ENCODE peak calls at places on chromosome 12, in ten cellular contexts. J is HT-29, B is natural killer cell, Z is cardiac fibroblast, I is NCI-H510A treated with DMSO at 0.1 percent for 48 hours, N is NCI-H1092, Q is NCI-H1436, O is left cardiac atrium, P is ovary, E is right cardiac atrium. Y is an unnamed sample.

GRCh38 chr12:31922341-31923062 is 36.7 kb upstream of the RESF1 start:
- DNase-seq in N (no peak), I (no peak), Z (peak), Q (no peak), O (no peak), J (no peak), E (no peak), P (no peak), B (no peak), Y (peak)

GRCh38 chr12:68538722-68539614 is 71.7 kb upstream of the RAP1B start:
- DNase-seq in Q (peak), Z (peak), B (peak), I (peak), P (peak), E (peak), J (no peak), O (peak), N (no peak), Y (peak)

GRCh38 chr12:111169032-111169431 is 199.9 kb downstream of the PHETA1 start:
- DNase-seq in Z (no peak), O (no peak), E (no peak), I (no peak), B (no peak), P (no peak), Q (no peak), J (no peak), N (no peak), Y (no peak)

GRCh38 chr12:52120951-52121847 is 41.7 kb downstream of the SMIM41 start:
- DNase-seq in O (no peak), P (no peak), Z (no peak), B (no peak), E (no peak), N (no peak), Q (no peak), I (no peak), J (no peak), Y (no peak)

GRCh38 chr12:90514325-90514724 is 440.7 kb downstream of the CCER1 start:
- DNase-seq in B (no peak), N (no peak), I (no peak), E (no peak), Z (peak), Q (no peak), J (no peak), P (no peak), O (no peak), Y (no peak)

GRCh38 chr12:94616217-94616729 is 34.1 kb downstream of the TMCC3 start:
- DNase-seq in J (peak), Z (peak), B (no peak), O (peak), N (no peak), E (peak), I (no peak), Q (no peak), P (no peak), Y (no peak)

GRCh38 chr12:100752841-100753240 is 41.7 kb upstream of the ANO4 start:
- DNase-seq in N (no peak), Q (no peak), Z (no peak), P (no peak), O (no peak), I (no peak), J (no peak), E (no peak), B (no peak), Y (no peak)

GRCh38 chr12:65522956-65523857 is 244.7 kb downstream of the MSRB3 start:
- DNase-seq in I (no peak), J (no peak), B (no peak), N (no peak), O (no peak), E (no peak), Q (no peak), Z (peak), P (no peak), Y (no peak)

GRCh38 chr12:116382456-116382902 is 105.0 kb upstream of the MED13L start:
- DNase-seq in E (no peak), I (no peak), J (no peak), P (no peak), B (no peak), N (no peak), O (no peak), Z (no peak), Q (no peak), Y (no peak)

GRCh38 chr12:103422328-103422727 is 73.4 kb downstream of the C12orf42 start:
- DNase-seq in O (no peak), Q (no peak), B (no peak), P (no peak), Z (no peak), E (no peak), J (no peak), I (no peak), N (no peak), Y (no peak)

GRCh38 chr12:91529829-91530228 is 347.2 kb upstream of the DCN start:
- DNase-seq in J (peak), Z (peak), E (no peak), B (no peak), P (no peak), I (no peak), O (no peak), Q (no peak), N (no peak), Y (no peak)

GRCh38 chr12:2963154-2963759 is 4.1 kb downstream of the TEAD4 start:
- DNase-seq in E (no peak), O (peak), Q (no peak), Z (no peak), I (no peak), B (no peak), J (no peak), P (no peak), N (no peak), Y (no peak)

GRCh38 chr12:58034311-58034710 is 92.9 kb downstream of the ATP23 start:
- DNase-seq in Z (peak), Q (no peak), I (no peak), N (no peak), J (no peak), E (no peak), B (no peak), P (no peak), O (no peak), Y (no peak)

GRCh38 chr12:12839886-12840285 is 26.7 kb downstream of the DDX47 start:
- DNase-seq in Z (peak), I (no peak), B (no peak), E (peak), N (no peak), P (no peak), Q (no peak), J (peak), O (peak), Y (no peak)

GRCh38 chr12:666766-667308 is 3.6 kb upstream of the NINJ2 start:
- DNase-seq in B (no peak), O (no peak), E (no peak), J (no peak), N (no peak), P (no peak), Q (no peak), I (no peak), Z (peak), Y (no peak)

GRCh38 chr12:644818-645552 is 18.3 kb downstream of the NINJ2 start:
- DNase-seq in J (no peak), P (no peak), Q (no peak), E (peak), Z (peak), N (no peak), B (no peak), I (no peak), O (peak), Y (no peak)

Y was measured in KBM-7.